ENCODE peak calls at places on chromosomes 5 and 9, in eight cellular contexts. Z is effector memory CD4-positive, alpha-beta T cell; O is heart right ventricle; D is NCI-H1105 treated with DMSO at 0.1 percent for 48 hours; U is neural crest cell; B is CD4-positive, alpha-beta memory T cell; F is mesenchymal stem cell; J is kidney glomerular epithelial cell. A is an unnamed sample.

GRCh38 chr9:105299190-105299854 is 54.9 kb downstream of the SLC44A1 start:
- DNase-seq in O (no peak), U (no peak), F (peak; percentile 97), Z (no peak), J (peak; percentile 53), D (no peak), B (no peak), A (no peak)

GRCh38 chr5:11528720-11529119 is 375.5 kb downstream of the CTNND2 start:
- DNase-seq in Z (no peak), J (no peak), F (no peak), U (no peak), B (no peak), O (peak; percentile 50), D (no peak), A (peak; percentile 59)

GRCh38 chr5:134184155-134185135 is 7.7 kb upstream of the SKP1 start:
- DNase-seq in Z (peak; percentile 67), D (peak; percentile 12), J (peak; percentile 25), U (peak; percentile 70), O (peak; percentile 56), B (peak; percentile 72), F (peak; percentile 69), A (peak; percentile 68)

GRCh38 chr9:17135578-17135904 is 701 bp downstream of the CNTLN start:
- DNase-seq in Z (no peak), U (no peak), O (no peak), J (no peak), D (peak; percentile 71), F (no peak), B (no peak), A (no peak)

GRCh38 chr5:139262414-139263139 is 31.0 kb upstream of the MATR3 start:
- DNase-seq in D (peak; percentile 63), B (peak; percentile 49), F (peak; percentile 92), J (peak; percentile 86), O (peak; percentile 85), U (peak; percentile 64), Z (peak; percentile 28), A (peak; percentile 92)

GRCh38 chr9:77016526-77017504 is 2.6 kb upstream of the FOXB2 start:
- DNase-seq in D (no peak), B (no peak), J (no peak), O (no peak), F (no peak), U (peak; percentile 12), Z (no peak), A (no peak)

GRCh38 chr5:16903480-16904300 is 32.4 kb downstream of the MYO10 start:
- DNase-seq in F (peak; percentile 62), Z (no peak), O (no peak), J (no peak), U (no peak), B (no peak), D (no peak), A (no peak)

GRCh38 chr5:107736608-107737007 is 65.9 kb upstream of the EFNA5 start:
- DNase-seq in O (no peak), J (no peak), Z (no peak), D (no peak), F (peak; percentile 13), U (no peak), B (no peak), A (no peak)

GRCh38 chr5:112706446-112707016 is 31.2 kb upstream of the APC start:
- DNase-seq in B (no peak), J (no peak), O (no peak), Z (no peak), F (no peak), D (no peak), U (no peak), A (no peak)

GRCh38 chr9:35869621-35870216 is 482 bp downstream of the OR13J1 start:
- DNase-seq in Z (no peak), F (no peak), U (no peak), J (no peak), D (no peak), B (no peak), O (no peak), A (no peak)

GRCh38 chr5:138275379-138275782 is 960 bp upstream of the GFRA3 start:
- DNase-seq in O (no peak), U (no peak), J (no peak), D (no peak), Z (no peak), B (no peak), F (peak; percentile 9), A (no peak)

GRCh38 chr5:40984884-40985283 is 75.6 kb downstream of the C7 start:
- DNase-seq in Z (no peak), F (peak; percentile 6), U (no peak), D (no peak), B (no peak), O (no peak), J (peak; percentile 24), A (no peak)

GRCh38 chr5:24703934-24704333 is 59.2 kb upstream of the CDH10 start:
- DNase-seq in J (no peak), O (no peak), B (no peak), Z (no peak), U (no peak), D (no peak), F (no peak), A (no peak)

GRCh38 chr9:97900738-97901565 is 21.3 kb downstream of the TRMO start:
- DNase-seq in J (peak; percentile 24), Z (no peak), O (no peak), F (peak; percentile 55), B (peak; percentile 43), D (peak; percentile 43), U (peak; percentile 12), A (no peak)

GRCh38 chr9:121331992-121332685 is 37.9 kb downstream of the STOM start:
- DNase-seq in O (no peak), J (no peak), B (no peak), D (no peak), U (no peak), F (peak; percentile 64), Z (no peak), A (no peak)

GRCh38 chr5:61351733-61352132 is 19.7 kb downstream of the ZSWIM6 start:
- DNase-seq in B (no peak), F (no peak), U (no peak), O (no peak), J (no peak), D (no peak), Z (no peak), A (no peak)

GRCh38 chr5:123813251-123813650 is 301.3 kb downstream of the CSNK1G3 start:
- DNase-seq in J (no peak), F (peak; percentile 26), U (no peak), D (no peak), O (no peak), Z (no peak), B (no peak), A (no peak)

GRCh38 chr5:38585812-38586211 is 29.4 kb upstream of the LIFR start:
- DNase-seq in O (no peak), B (no peak), F (no peak), D (no peak), Z (no peak), J (no peak), U (no peak), A (no peak)

GRCh38 chr9:116490321-116490720 is 196.8 kb upstream of the TRIM32 start:
- DNase-seq in U (no peak), F (peak; percentile 17), Z (no peak), O (no peak), B (no peak), D (no peak), J (no peak), A (no peak)

GRCh38 chr5:170420809-170421412 is 31.7 kb upstream of the KCNMB1 start:
- DNase-seq in O (no peak), B (peak; percentile 45), Z (peak; percentile 33), J (peak; percentile 59), U (peak; percentile 81), F (peak; percentile 73), D (peak; percentile 45), A (peak; percentile 62)

GRCh38 chr5:42745426-42745825 is 11.2 kb upstream of the CCDC152 start:
- DNase-seq in O (no peak), Z (no peak), D (no peak), U (peak; percentile 9), J (no peak), B (no peak), F (no peak), A (no peak)

GRCh38 chr9:79325501-79325900 is 246.3 kb upstream of the TLE4 start:
- DNase-seq in U (no peak), B (no peak), F (no peak), D (no peak), Z (no peak), O (no peak), J (peak; percentile 90), A (no peak)

GRCh38 chr9:115590016-115590415 is 472.1 kb upstream of the TNC start:
- DNase-seq in O (no peak), J (peak; percentile 91), U (no peak), F (peak; percentile 79), D (no peak), B (no peak), Z (no peak), A (no peak)

GRCh38 chr9:78295731-78296130 is 1.2 kb upstream of the PSAT1 start:
- DNase-seq in Z (no peak), B (no peak), F (no peak), J (no peak), O (no peak), D (no peak), U (no peak), A (no peak)

GRCh38 chr5:116626272-116626723 is 51.7 kb upstream of the SEMA6A start:
- DNase-seq in J (peak; percentile 73), F (peak; percentile 30), U (no peak), Z (no peak), O (peak; percentile 55), B (no peak), D (peak; percentile 79), A (peak; percentile 73)

GRCh38 chr5:166123698-166124097 is 2167.7 kb upstream of the WWC1 start:
- DNase-seq in B (no peak), J (no peak), U (no peak), Z (no peak), F (no peak), D (peak; percentile 1), O (no peak), A (no peak)

GRCh38 chr9:106421772-106422171 is 441.2 kb upstream of the ZNF462 start:
- DNase-seq in Z (no peak), B (no peak), J (no peak), D (no peak), U (no peak), O (no peak), F (no peak), A (no peak)

GRCh38 chr9:90343360-90343759 is 299.3 kb downstream of the DIRAS2 start:
- DNase-seq in F (peak; percentile 37), O (no peak), J (no peak), D (peak; percentile 78), Z (no peak), B (no peak), U (no peak), A (no peak)

GRCh38 chr9:93894691-93895079 is 60.5 kb downstream of the BARX1 start:
- DNase-seq in O (no peak), D (no peak), B (no peak), F (no peak), J (no peak), Z (no peak), U (no peak), A (peak; percentile 35)

GRCh38 chr9:136695435-136695895 is 8.2 kb upstream of the AGPAT2 start:
- DNase-seq in U (no peak), O (peak; percentile 33), J (no peak), Z (no peak), D (peak; percentile 87), B (no peak), F (no peak), A (no peak)

GRCh38 chr9:78973906-78974305 is 597.9 kb upstream of the TLE4 start:
- DNase-seq in D (peak; percentile 8), O (no peak), J (peak; percentile 30), Z (no peak), B (no peak), U (no peak), F (peak; percentile 6), A (no peak)

GRCh38 chr9:122075135-122076030 is 17.7 kb downstream of the TTLL11 start:
- DNase-seq in O (no peak), U (no peak), Z (no peak), D (no peak), B (no peak), F (peak; percentile 20), J (no peak), A (no peak)

GRCh38 chr9:36566813-36567217 is 5.9 kb upstream of the MELK start:
- DNase-seq in J (peak; percentile 8), B (no peak), U (no peak), O (peak; percentile 17), Z (no peak), D (no peak), F (no peak), A (no peak)

GRCh38 chr5:118796081-118796480 is 192.3 kb downstream of the DTWD2 start:
- DNase-seq in Z (no peak), U (no peak), F (no peak), D (no peak), O (no peak), B (no peak), J (no peak), A (no peak)

A was measured in Right ventricle myocardium superior.